ENCODE peak calls at places on chromosomes 13 and 19, in six cellular contexts. One of them, this sample, is unnamed.
A peak's percentile ranks its signal among the peaks of the same experiment; 100 is the strongest.

GRCh38 chr13:114129649-114130062 is 2.8 kb downstream of the RASA3 start:
- ATAC-seq in stimulated activated naive B cell treated with anti-CD40 and anti-IgM and Interleukin-4, amounts not matched to agents 10 μg/mL and 1 μg/mL and 100 μg/mL, for 72 hours: no peak
- ATAC-seq in HCT116: no peak
- ATAC-seq in HepG2: no peak
- ATAC-seq in activated naive CD8-positive, alpha-beta T cell treated with anti-CD3 and anti-CD28 coated beads, Interleukin-2, amount 50 U/mL, for 24 hours: peak; percentile 54
- ATAC-seq in stimulated activated naive CD8-positive, alpha-beta T cell treated with anti-CD3 and anti-CD28 coated beads, Interleukin-15, Interleukin-2, amounts not matched to agents 100 U/mL and 50 U/mL, for 24 hours: peak; percentile 48
- ATAC-seq in this sample: no peak

GRCh38 chr19:46413262-46414031 is at the start of gene CCDC8:
- ATAC-seq in HepG2: no peak
- ATAC-seq in stimulated activated naive CD8-positive, alpha-beta T cell treated with anti-CD3 and anti-CD28 coated beads, Interleukin-15, Interleukin-2, amounts not matched to agents 100 U/mL and 50 U/mL, for 24 hours: no peak
- ATAC-seq in activated naive CD8-positive, alpha-beta T cell treated with anti-CD3 and anti-CD28 coated beads, Interleukin-2, amount 50 U/mL, for 24 hours: no peak
- ATAC-seq in stimulated activated naive B cell treated with anti-CD40 and anti-IgM and Interleukin-4, amounts not matched to agents 10 μg/mL and 1 μg/mL and 100 μg/mL, for 72 hours: no peak
- ATAC-seq in HCT116: no peak
- ATAC-seq in this sample: no peak

GRCh38 chr13:20219585-20219984 is 12.5 kb downstream of the GJB6 start:
- ATAC-seq in stimulated activated naive B cell treated with anti-CD40 and anti-IgM and Interleukin-4, amounts not matched to agents 10 μg/mL and 1 μg/mL and 100 μg/mL, for 72 hours: peak; percentile 36
- ATAC-seq in HCT116: no peak
- ATAC-seq in activated naive CD8-positive, alpha-beta T cell treated with anti-CD3 and anti-CD28 coated beads, Interleukin-2, amount 50 U/mL, for 24 hours: peak; percentile 65
- ATAC-seq in stimulated activated naive CD8-positive, alpha-beta T cell treated with anti-CD3 and anti-CD28 coated beads, Interleukin-15, Interleukin-2, amounts not matched to agents 100 U/mL and 50 U/mL, for 24 hours: peak; percentile 49
- ATAC-seq in HepG2: no peak
- ATAC-seq in this sample: no peak

GRCh38 chr19:36032251-36033104 is at the start of gene CLIP3:
- ATAC-seq in stimulated activated naive CD8-positive, alpha-beta T cell treated with anti-CD3 and anti-CD28 coated beads, Interleukin-15, Interleukin-2, amounts not matched to agents 100 U/mL and 50 U/mL, for 24 hours: no peak
- ATAC-seq in stimulated activated naive B cell treated with anti-CD40 and anti-IgM and Interleukin-4, amounts not matched to agents 10 μg/mL and 1 μg/mL and 100 μg/mL, for 72 hours: peak; percentile 39
- ATAC-seq in HCT116: no peak
- ATAC-seq in activated naive CD8-positive, alpha-beta T cell treated with anti-CD3 and anti-CD28 coated beads, Interleukin-2, amount 50 U/mL, for 24 hours: no peak
- ATAC-seq in HepG2: no peak
- ATAC-seq in this sample: peak; percentile 32

GRCh38 chr13:45490068-45490467 is 25.3 kb downstream of the COG3 start:
- ATAC-seq in HepG2: peak; percentile 85
- ATAC-seq in stimulated activated naive B cell treated with anti-CD40 and anti-IgM and Interleukin-4, amounts not matched to agents 10 μg/mL and 1 μg/mL and 100 μg/mL, for 72 hours: peak; percentile 64
- ATAC-seq in stimulated activated naive CD8-positive, alpha-beta T cell treated with anti-CD3 and anti-CD28 coated beads, Interleukin-15, Interleukin-2, amounts not matched to agents 100 U/mL and 50 U/mL, for 24 hours: no peak
- ATAC-seq in HCT116: peak; percentile 84
- ATAC-seq in activated naive CD8-positive, alpha-beta T cell treated with anti-CD3 and anti-CD28 coated beads, Interleukin-2, amount 50 U/mL, for 24 hours: peak; percentile 65
- ATAC-seq in this sample: no peak

GRCh38 chr19:3801412-3802096 is 15.4 kb upstream of the MATK start:
- ATAC-seq in stimulated activated naive CD8-positive, alpha-beta T cell treated with anti-CD3 and anti-CD28 coated beads, Interleukin-15, Interleukin-2, amounts not matched to agents 100 U/mL and 50 U/mL, for 24 hours: peak; percentile 52
- ATAC-seq in stimulated activated naive B cell treated with anti-CD40 and anti-IgM and Interleukin-4, amounts not matched to agents 10 μg/mL and 1 μg/mL and 100 μg/mL, for 72 hours: peak; percentile 85
- ATAC-seq in HepG2: no peak
- ATAC-seq in activated naive CD8-positive, alpha-beta T cell treated with anti-CD3 and anti-CD28 coated beads, Interleukin-2, amount 50 U/mL, for 24 hours: peak; percentile 18
- ATAC-seq in HCT116: no peak
- ATAC-seq in this sample: peak; percentile 49

GRCh38 chr19:37988758-37989635 is 82.0 kb downstream of the SIPA1L3 start:
- ATAC-seq in stimulated activated naive B cell treated with anti-CD40 and anti-IgM and Interleukin-4, amounts not matched to agents 10 μg/mL and 1 μg/mL and 100 μg/mL, for 72 hours: peak; percentile 71
- ATAC-seq in HCT116: no peak
- ATAC-seq in stimulated activated naive CD8-positive, alpha-beta T cell treated with anti-CD3 and anti-CD28 coated beads, Interleukin-15, Interleukin-2, amounts not matched to agents 100 U/mL and 50 U/mL, for 24 hours: peak; percentile 19
- ATAC-seq in activated naive CD8-positive, alpha-beta T cell treated with anti-CD3 and anti-CD28 coated beads, Interleukin-2, amount 50 U/mL, for 24 hours: peak; percentile 54
- ATAC-seq in HepG2: peak; percentile 60
- ATAC-seq in this sample: peak; percentile 56

GRCh38 chr13:84025828-84026227 is 143.6 kb upstream of the SLITRK1 start:
- ATAC-seq in HCT116: no peak
- ATAC-seq in stimulated activated naive CD8-positive, alpha-beta T cell treated with anti-CD3 and anti-CD28 coated beads, Interleukin-15, Interleukin-2, amounts not matched to agents 100 U/mL and 50 U/mL, for 24 hours: no peak
- ATAC-seq in stimulated activated naive B cell treated with anti-CD40 and anti-IgM and Interleukin-4, amounts not matched to agents 10 μg/mL and 1 μg/mL and 100 μg/mL, for 72 hours: no peak
- ATAC-seq in HepG2: no peak
- ATAC-seq in activated naive CD8-positive, alpha-beta T cell treated with anti-CD3 and anti-CD28 coated beads, Interleukin-2, amount 50 U/mL, for 24 hours: no peak
- ATAC-seq in this sample: no peak

GRCh38 chr13:50928609-50929274 is 19.2 kb downstream of the RNASEH2B start:
- ATAC-seq in HCT116: no peak
- ATAC-seq in activated naive CD8-positive, alpha-beta T cell treated with anti-CD3 and anti-CD28 coated beads, Interleukin-2, amount 50 U/mL, for 24 hours: no peak
- ATAC-seq in stimulated activated naive B cell treated with anti-CD40 and anti-IgM and Interleukin-4, amounts not matched to agents 10 μg/mL and 1 μg/mL and 100 μg/mL, for 72 hours: no peak
- ATAC-seq in HepG2: no peak
- ATAC-seq in stimulated activated naive CD8-positive, alpha-beta T cell treated with anti-CD3 and anti-CD28 coated beads, Interleukin-15, Interleukin-2, amounts not matched to agents 100 U/mL and 50 U/mL, for 24 hours: no peak
- ATAC-seq in this sample: no peak

GRCh38 chr19:47019431-47020041 is at the start of gene NPAS1:
- ATAC-seq in stimulated activated naive B cell treated with anti-CD40 and anti-IgM and Interleukin-4, amounts not matched to agents 10 μg/mL and 1 μg/mL and 100 μg/mL, for 72 hours: peak; percentile 41
- ATAC-seq in activated naive CD8-positive, alpha-beta T cell treated with anti-CD3 and anti-CD28 coated beads, Interleukin-2, amount 50 U/mL, for 24 hours: no peak
- ATAC-seq in HepG2: peak; percentile 59
- ATAC-seq in stimulated activated naive CD8-positive, alpha-beta T cell treated with anti-CD3 and anti-CD28 coated beads, Interleukin-15, Interleukin-2, amounts not matched to agents 100 U/mL and 50 U/mL, for 24 hours: peak; percentile 5
- ATAC-seq in HCT116: no peak
- ATAC-seq in this sample: peak; percentile 13

GRCh38 chr19:41872384-41872774 is 4.7 kb upstream of the CD79A start:
- ATAC-seq in stimulated activated naive CD8-positive, alpha-beta T cell treated with anti-CD3 and anti-CD28 coated beads, Interleukin-15, Interleukin-2, amounts not matched to agents 100 U/mL and 50 U/mL, for 24 hours: no peak
- ATAC-seq in HepG2: no peak
- ATAC-seq in activated naive CD8-positive, alpha-beta T cell treated with anti-CD3 and anti-CD28 coated beads, Interleukin-2, amount 50 U/mL, for 24 hours: no peak
- ATAC-seq in stimulated activated naive B cell treated with anti-CD40 and anti-IgM and Interleukin-4, amounts not matched to agents 10 μg/mL and 1 μg/mL and 100 μg/mL, for 72 hours: no peak
- ATAC-seq in HCT116: peak; percentile 17
- ATAC-seq in this sample: no peak

GRCh38 chr13:48579167-48579918 is 46.5 kb upstream of the RCBTB2 start:
- ATAC-seq in HCT116: no peak
- ATAC-seq in stimulated activated naive B cell treated with anti-CD40 and anti-IgM and Interleukin-4, amounts not matched to agents 10 μg/mL and 1 μg/mL and 100 μg/mL, for 72 hours: peak; percentile 95
- ATAC-seq in HepG2: no peak
- ATAC-seq in activated naive CD8-positive, alpha-beta T cell treated with anti-CD3 and anti-CD28 coated beads, Interleukin-2, amount 50 U/mL, for 24 hours: no peak
- ATAC-seq in stimulated activated naive CD8-positive, alpha-beta T cell treated with anti-CD3 and anti-CD28 coated beads, Interleukin-15, Interleukin-2, amounts not matched to agents 100 U/mL and 50 U/mL, for 24 hours: peak; percentile 30
- ATAC-seq in this sample: peak; percentile 95

GRCh38 chr19:31408460-31409124 is 59.4 kb upstream of the TSHZ3 start:
- ATAC-seq in HCT116: no peak
- ATAC-seq in stimulated activated naive CD8-positive, alpha-beta T cell treated with anti-CD3 and anti-CD28 coated beads, Interleukin-15, Interleukin-2, amounts not matched to agents 100 U/mL and 50 U/mL, for 24 hours: no peak
- ATAC-seq in activated naive CD8-positive, alpha-beta T cell treated with anti-CD3 and anti-CD28 coated beads, Interleukin-2, amount 50 U/mL, for 24 hours: no peak
- ATAC-seq in HepG2: no peak
- ATAC-seq in stimulated activated naive B cell treated with anti-CD40 and anti-IgM and Interleukin-4, amounts not matched to agents 10 μg/mL and 1 μg/mL and 100 μg/mL, for 72 hours: no peak
- ATAC-seq in this sample: no peak

GRCh38 chr13:40963927-40964326 is 55.2 kb downstream of the ELF1 start:
- ATAC-seq in stimulated activated naive CD8-positive, alpha-beta T cell treated with anti-CD3 and anti-CD28 coated beads, Interleukin-15, Interleukin-2, amounts not matched to agents 100 U/mL and 50 U/mL, for 24 hours: peak; percentile 42
- ATAC-seq in HepG2: no peak
- ATAC-seq in activated naive CD8-positive, alpha-beta T cell treated with anti-CD3 and anti-CD28 coated beads, Interleukin-2, amount 50 U/mL, for 24 hours: no peak
- ATAC-seq in stimulated activated naive B cell treated with anti-CD40 and anti-IgM and Interleukin-4, amounts not matched to agents 10 μg/mL and 1 μg/mL and 100 μg/mL, for 72 hours: peak; percentile 39
- ATAC-seq in HCT116: peak; percentile 91
- ATAC-seq in this sample: no peak

GRCh38 chr13:114065926-114066774 is 66.3 kb downstream of the RASA3 start:
- ATAC-seq in stimulated activated naive B cell treated with anti-CD40 and anti-IgM and Interleukin-4, amounts not matched to agents 10 μg/mL and 1 μg/mL and 100 μg/mL, for 72 hours: peak; percentile 6
- ATAC-seq in activated naive CD8-positive, alpha-beta T cell treated with anti-CD3 and anti-CD28 coated beads, Interleukin-2, amount 50 U/mL, for 24 hours: peak; percentile 11
- ATAC-seq in HepG2: peak; percentile 36
- ATAC-seq in HCT116: peak; percentile 8
- ATAC-seq in stimulated activated naive CD8-positive, alpha-beta T cell treated with anti-CD3 and anti-CD28 coated beads, Interleukin-15, Interleukin-2, amounts not matched to agents 100 U/mL and 50 U/mL, for 24 hours: peak; percentile 3
- ATAC-seq in this sample: peak; percentile 50

GRCh38 chr13:74025369-74025768 is 108.8 kb downstream of the KLF12 start:
- ATAC-seq in stimulated activated naive CD8-positive, alpha-beta T cell treated with anti-CD3 and anti-CD28 coated beads, Interleukin-15, Interleukin-2, amounts not matched to agents 100 U/mL and 50 U/mL, for 24 hours: no peak
- ATAC-seq in HCT116: no peak
- ATAC-seq in stimulated activated naive B cell treated with anti-CD40 and anti-IgM and Interleukin-4, amounts not matched to agents 10 μg/mL and 1 μg/mL and 100 μg/mL, for 72 hours: no peak
- ATAC-seq in activated naive CD8-positive, alpha-beta T cell treated with anti-CD3 and anti-CD28 coated beads, Interleukin-2, amount 50 U/mL, for 24 hours: peak; percentile 16
- ATAC-seq in HepG2: peak; percentile 53
- ATAC-seq in this sample: no peak

This sample was measured in stimulated activated memory B cell treated with anti-CD40 and anti-IgM and Interleukin-4, amounts not matched to agents 10 μg/mL and 1 μg/mL and 100 μg/mL, for 72 hours.